ENCODE peak calls at places on chromosomes 12 and 14, in five cellular contexts. D, T, C, R and U are unnamed samples.

GRCh38 chr12:79127268-79127895 is 262.8 kb downstream of the SYT1 start:
- DNase-seq in T (no peak), D (no peak), C (no peak), R (peak; percentile 97), U (peak; percentile 64)

GRCh38 chr12:70843363-70843762 is 77.2 kb downstream of the PTPRR start:
- DNase-seq in D (no peak), C (no peak), R (no peak), T (no peak), U (no peak)

GRCh38 chr14:71636076-71636475 is 296.2 kb upstream of the RGS6 start:
- DNase-seq in C (no peak), D (no peak), T (no peak), R (no peak), U (no peak)

GRCh38 chr14:90368946-90369721 is 27.7 kb upstream of the CALM1 start:
- DNase-seq in T (no peak), D (no peak), C (peak; percentile 26), R (peak; percentile 21), U (no peak)

GRCh38 chr14:90049390-90049789 is 12.4 kb upstream of the KCNK13 start:
- DNase-seq in T (no peak), D (no peak), R (no peak), C (no peak), U (no peak)

GRCh38 chr12:131101703-131102492 is 148.2 kb downstream of the ADGRD1 start:
- DNase-seq in R (no peak), C (peak; percentile 43), T (no peak), D (no peak), U (no peak)

GRCh38 chr12:27366621-27367020 is 34.0 kb downstream of the BMAL2 start:
- DNase-seq in D (no peak), C (no peak), R (no peak), T (no peak), U (no peak)

GRCh38 chr12:46920503-46920902 is 94.7 kb upstream of the SLC38A4 start:
- DNase-seq in R (no peak), C (no peak), T (no peak), D (no peak), U (no peak)

GRCh38 chr12:79451988-79452387 is 238.8 kb downstream of the PAWR start:
- DNase-seq in C (no peak), T (peak; percentile 26), R (peak; percentile 96), D (peak; percentile 23), U (peak; percentile 34)

GRCh38 chr14:76929927-76930326 is 98.6 kb downstream of the IRF2BPL start:
- DNase-seq in C (no peak), D (no peak), R (no peak), T (no peak), U (no peak)

DNA sequence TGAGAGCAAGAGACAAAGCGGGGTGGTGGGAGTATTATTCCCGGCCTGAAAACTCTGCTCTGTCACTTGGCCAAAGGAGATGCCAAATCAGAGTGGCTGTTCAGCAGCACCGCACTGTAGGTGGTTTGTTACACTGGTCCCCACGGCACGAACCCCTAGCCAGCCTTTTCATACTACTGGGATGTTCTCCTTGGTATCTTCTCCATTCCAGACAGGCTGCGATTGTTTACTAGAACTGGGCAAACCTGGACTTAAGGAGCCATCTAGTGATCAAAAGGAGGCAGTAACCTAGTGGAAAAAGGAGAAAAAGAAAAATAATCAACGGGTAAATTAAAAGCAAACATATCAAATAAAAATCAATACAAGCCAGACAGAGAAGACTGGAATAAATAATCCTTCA is 58.9 kb upstream of the TMTC2 start:
- DNase-seq in C (no peak), D (no peak), R (peak; percentile 67), T (no peak), U (no peak)
- H3K4me3 ChIP-seq in C (no peak overlapping the region), D (no peak overlapping the region), R (no peak overlapping the region), T (no peak overlapping the region), U (no peak overlapping the region)

GRCh38 chr14:31968912-31969311 is 108.2 kb upstream of the ARHGAP5 start:
- DNase-seq in C (no peak), T (no peak), R (no peak), D (no peak), U (no peak)
- TF ChIP-seq CTCF in C (no peak), T (no peak), R (no peak), D (no peak), U (no peak)

GRCh38 chr12:45407188-45407850 is 191.4 kb downstream of the ANO6 start:
- DNase-seq in D (peak; percentile 44), T (peak; percentile 67), C (no peak), R (peak; percentile 23), U (no peak)
- H3K4me3 ChIP-seq in D (no peak overlapping the region), T (no peak overlapping the region), C (no peak overlapping the region), R (no peak overlapping the region), U (no peak overlapping the region)

GRCh38 chr14:99786423-99787051 is 6.7 kb upstream of the EML1 start:
- DNase-seq in D (no peak), R (no peak), T (no peak), C (no peak), U (no peak)
- TF ChIP-seq CTCF in D (no peak), R (no peak), T (no peak), C (no peak), U (no peak)

GRCh38 chr12:124654666-124655316 is 87.4 kb upstream of the NCOR2 start:
- DNase-seq in R (no peak), D (peak; percentile 76), T (peak; percentile 62), C (no peak), U (no peak)
- H3K4me3 ChIP-seq in R (no peak overlapping the region), D (peak overlapping the region; percentile 24), T (no peak overlapping the region), C (no peak overlapping the region), U (no peak overlapping the region)

DNA sequence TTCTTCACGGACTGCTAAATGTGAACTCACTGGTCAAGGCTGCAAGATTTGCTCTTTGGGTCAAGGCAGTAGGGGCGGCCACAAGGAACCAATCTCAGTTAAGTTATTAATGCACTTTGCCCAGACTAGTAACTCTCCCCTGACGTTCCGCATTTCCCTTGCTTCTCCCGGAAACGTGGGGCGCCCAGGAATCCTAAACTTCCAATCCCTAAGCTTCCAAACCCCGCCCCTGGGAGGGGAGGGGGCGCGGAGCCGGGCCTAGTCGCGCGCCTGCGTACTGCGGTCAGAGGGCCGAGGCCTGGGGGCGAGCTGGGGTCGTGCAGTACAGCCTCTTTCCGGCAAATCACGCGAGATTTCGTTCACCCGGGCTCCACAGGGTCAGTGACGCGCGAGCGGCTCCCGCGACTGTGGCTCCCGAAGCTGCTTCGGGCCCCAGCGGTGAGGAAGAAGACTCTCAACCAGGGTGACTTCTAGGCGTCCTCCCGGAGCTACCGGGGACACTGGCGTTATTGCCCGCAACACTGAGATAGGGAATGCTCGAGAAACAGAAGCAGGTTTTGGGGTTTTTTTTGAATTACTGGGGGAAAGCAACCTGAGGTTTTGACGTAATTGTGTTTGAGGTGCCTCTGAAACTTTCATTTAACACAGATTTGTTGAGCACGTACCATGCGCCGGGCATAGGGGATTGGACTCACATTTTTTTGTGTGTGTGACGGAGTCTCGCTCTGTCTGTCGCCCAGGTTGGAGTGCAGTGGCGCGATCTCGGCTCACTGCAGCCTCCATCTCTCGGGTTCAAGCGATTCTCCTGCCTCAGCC is at the start of gene PTGR2:
- DNase-seq in T (peak; percentile 96), D (peak; percentile 97), C (peak; percentile 96), R (peak; percentile 97), U (peak; percentile 88)
- TF ChIP-seq CTCF in T (no peak), D (no peak), C (no peak), R (peak; percentile 19), U (no peak)

GRCh38 chr14:64544607-64545312 is 4.2 kb downstream of the HSPA2 start:
- DNase-seq in T (no peak), C (no peak), D (no peak), R (no peak), U (no peak)
- H3K4me3 ChIP-seq in T (no peak overlapping the region), C (no peak overlapping the region), D (no peak overlapping the region), R (no peak overlapping the region), U (no peak overlapping the region)